ENCODE peak calls at places on chromosomes 11 and 22, in eight cellular contexts. J, E, Y, G, A, O, Z and B are unnamed samples.

GRCh38 chr22:30730351-30730750 is 35.7 kb downstream of the OSBP2 start:
- DNase-seq in O (no peak), J (no peak), A (no peak), E (no peak), Z (no peak), G (no peak), Y (no peak), B (no peak)

GRCh38 chr11:104095791-104096190 is 59.4 kb downstream of the DDI1 start:
- DNase-seq in E (no peak), A (no peak), Z (no peak), O (no peak), Y (no peak), G (peak; percentile 53), J (no peak), B (no peak)

GRCh38 chr11:83475741-83476140 is 189.6 kb upstream of the CCDC90B start:
- DNase-seq in E (no peak), J (no peak), G (no peak), Y (no peak), O (no peak), A (no peak), Z (no peak), B (no peak)

GRCh38 chr11:91243630-91244029 is 981.0 kb upstream of the FAT3 start:
- DNase-seq in G (no peak), A (no peak), J (no peak), O (no peak), E (no peak), Y (no peak), Z (no peak), B (no peak)

GRCh38 chr11:6646631-6647281 is 8.9 kb downstream of the DCHS1 start:
- DNase-seq in Y (peak; percentile 23), E (no peak), Z (no peak), G (peak; percentile 78), J (peak; percentile 17), O (peak; percentile 29), A (peak; percentile 81), B (no peak)

GRCh38 chr11:119538748-119539147 is 115.8 kb upstream of the THY1 start:
- DNase-seq in Z (no peak), O (no peak), E (no peak), G (peak; percentile 38), A (no peak), J (no peak), Y (no peak), B (no peak)

GRCh38 chr11:100647861-100648260 is 39.2 kb upstream of the ARHGAP42 start:
- DNase-seq in E (no peak), G (no peak), A (no peak), Y (peak; percentile 24), O (no peak), Z (no peak), J (no peak), B (no peak)

GRCh38 chr11:99325807-99326206 is 305.1 kb downstream of the CNTN5 start:
- DNase-seq in A (no peak), O (peak; percentile 84), E (peak; percentile 29), J (no peak), Z (peak; percentile 27), G (peak; percentile 90), Y (no peak), B (no peak)

GRCh38 chr11:76380161-76380976 is 563 bp downstream of the THAP12 start:
- DNase-seq in Y (no peak), O (peak; percentile 16), E (no peak), A (peak; percentile 60), J (peak; percentile 25), Z (no peak), G (peak; percentile 31), B (no peak)

GRCh38 chr11:46658259-46658658 is 40.9 kb downstream of the ATG13 start:
- DNase-seq in Y (no peak), O (peak; percentile 59), J (peak; percentile 53), G (peak; percentile 89), Z (peak; percentile 39), A (no peak), E (peak; percentile 57), B (no peak)

GRCh38 chr11:109264128-109264527 is 157.9 kb upstream of the C11orf87 start:
- DNase-seq in A (no peak), Y (no peak), O (no peak), E (no peak), Z (no peak), J (no peak), G (no peak), B (no peak)

GRCh38 chr11:42205518-42205917 is 746.1 kb upstream of the LRRC4C start:
- DNase-seq in J (no peak), A (no peak), O (no peak), Y (no peak), G (no peak), Z (no peak), E (no peak), B (no peak)

GRCh38 chr22:18001040-18001893 is 23.1 kb downstream of the MICAL3 start:
- DNase-seq in J (peak; percentile 96), Y (peak; percentile 94), G (peak; percentile 99), E (peak; percentile 95), Z (peak; percentile 97), A (peak; percentile 93), O (peak; percentile 99), B (peak; percentile 59)

GRCh38 chr22:49812838-49813237 is 14.8 kb downstream of the BRD1 start:
- DNase-seq in O (no peak), J (no peak), G (peak; percentile 68), Z (no peak), Y (no peak), A (no peak), E (no peak), B (no peak)

GRCh38 chr22:44738347-44738715 is 14.0 kb upstream of the ARHGAP8 start:
- DNase-seq in E (no peak), A (no peak), Z (no peak), O (no peak), G (no peak), Y (no peak), J (no peak), B (no peak)

GRCh38 chr22:49853981-49854791 is 542 bp downstream of the ZBED4 start:
- DNase-seq in A (peak; percentile 49), E (no peak), Z (no peak), Y (peak; percentile 53), G (no peak), O (peak; percentile 26), J (peak; percentile 7), B (no peak)

GRCh38 chr11:93740031-93740801 is 1.1 kb downstream of the TAF1D start:
- DNase-seq in O (peak; percentile 21), Y (no peak), J (peak; percentile 41), G (peak; percentile 39), E (no peak), Z (no peak), A (no peak), B (no peak)

GRCh38 chr11:130580372-130580771 is 131.9 kb downstream of the ADAMTS15 start:
- DNase-seq in E (peak; percentile 44), J (peak; percentile 51), A (no peak), G (peak; percentile 85), Y (no peak), O (peak; percentile 90), Z (peak; percentile 20), B (no peak)

GRCh38 chr11:47453365-47453764 is 4.4 kb upstream of the RAPSN start:
- DNase-seq in Y (no peak), Z (no peak), J (no peak), E (no peak), O (no peak), A (no peak), G (peak; percentile 8), B (no peak)

GRCh38 chr11:8087756-8088155 is 6.7 kb downstream of the TUB start:
- DNase-seq in O (no peak), E (no peak), Y (no peak), J (no peak), A (no peak), Z (no peak), G (no peak), B (no peak)

GRCh38 chr11:19409307-19409706 is 168.6 kb upstream of the E2F8 start:
- DNase-seq in E (no peak), Z (no peak), Y (no peak), A (no peak), O (no peak), G (no peak), J (no peak), B (no peak)
- TF ChIP-seq CTCF in E (no peak), Z (no peak), Y (no peak), A (no peak), O (no peak), G (no peak), J (no peak), B (no peak)

DNA sequence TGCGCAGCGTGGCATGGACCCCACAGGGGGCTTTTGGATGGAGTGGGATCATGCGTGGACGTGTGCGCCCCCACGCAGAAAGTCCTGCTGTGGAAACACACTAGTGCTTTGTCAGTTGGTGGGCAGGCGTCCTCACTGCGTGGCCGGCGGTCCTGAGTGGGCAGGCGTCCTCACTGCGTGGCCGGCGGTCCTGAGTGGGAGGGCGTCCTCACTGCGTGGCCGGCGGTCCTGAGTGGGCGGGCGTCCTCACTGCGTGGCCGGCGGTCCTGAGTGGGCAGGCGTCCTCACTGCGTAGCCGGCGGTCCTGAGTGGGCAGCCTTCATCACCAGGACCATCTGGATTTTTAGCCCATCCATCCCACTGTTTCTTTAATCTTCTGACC is 205.9 kb downstream of the TBC1D22A start:
- DNase-seq in Y (no peak), E (no peak), Z (no peak), J (no peak), O (no peak), G (no peak), A (no peak), B (no peak)
- TF ChIP-seq CTCF in Y (no peak), E (no peak), Z (no peak), J (no peak), O (no peak), G (no peak), A (no peak), B (no peak)

GRCh38 chr11:58742981-58743880 is 11.5 kb upstream of the GLYAT start:
- DNase-seq in E (no peak), G (no peak), Y (no peak), A (no peak), O (no peak), J (no peak), Z (no peak), B (no peak)
- TF ChIP-seq CTCF in E (peak; percentile 6), G (peak; percentile 11), Y (peak; percentile 10), A (no peak), O (no peak), J (peak; percentile 41), Z (peak; percentile 13), B (no peak)

GRCh38 chr22:41048791-41049717 is 43.3 kb upstream of the EP300 start:
- DNase-seq in E (peak; percentile 79), A (no peak), Y (peak; percentile 96), J (peak; percentile 95), G (peak; percentile 60), Z (peak; percentile 59), O (peak; percentile 68), B (no peak)

GRCh38 chr22:41052661-41053490 is 39.5 kb upstream of the EP300 start:
- DNase-seq in O (peak; percentile 60), E (peak; percentile 28), A (no peak), J (peak; percentile 80), Y (no peak), Z (peak; percentile 61), G (peak; percentile 13), B (no peak)

GRCh38 chr22:41047741-41048140 is 44.7 kb upstream of the EP300 start:
- DNase-seq in E (no peak), J (no peak), A (no peak), Y (no peak), G (peak; percentile 7), Z (no peak), O (no peak), B (no peak)

DNA sequence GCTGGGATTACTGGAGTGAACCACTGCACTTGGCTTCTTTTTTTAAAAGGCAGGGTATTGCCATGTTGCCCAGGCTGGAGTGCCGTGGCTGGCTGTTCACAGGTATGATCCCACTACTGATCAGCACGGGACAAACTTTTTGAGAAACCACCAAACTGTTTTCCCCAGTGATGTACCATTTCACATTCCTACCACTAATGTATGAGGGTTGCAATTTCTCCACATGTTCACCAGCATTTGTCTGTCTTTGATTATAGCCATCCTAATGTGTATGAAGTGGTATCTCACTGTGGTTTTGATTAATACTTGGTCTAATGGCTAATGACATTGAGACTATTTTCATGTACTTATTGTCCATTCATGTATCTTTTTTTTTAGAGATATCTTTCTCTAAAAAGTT is 41.5 kb upstream of the EP300 start:
- DNase-seq in Y (no peak), A (no peak), J (no peak), O (no peak), G (peak; percentile 30), E (no peak), Z (no peak), B (no peak)
- TF ChIP-seq CTCF in Y (no peak), A (no peak), J (peak; percentile 52), O (no peak), G (peak; percentile 23), E (peak; percentile 16), Z (peak; percentile 34), B (no peak)